ENCODE peak calls at places on chromosomes 4 and X, in six cellular contexts. R is heart left ventricle, E is A549, I is AG10803, P is fibroblast of mammary gland, C is kidney epithelial cell. S is an unnamed sample.

GRCh38 chrX:36961590-36961989 is 46.6 kb upstream of the FAM47C start:
- DNase-seq in R (no peak), E (peak), I (no peak), P (no peak), C (no peak), S (no peak)

GRCh38 chrX:104342065-104342464 is 87.3 kb upstream of the ESX1 start:
- DNase-seq in R (no peak), E (no peak), I (no peak), P (no peak), C (no peak), S (no peak)

GRCh38 chrX:106684207-106684606 is 42.3 kb upstream of the RNF128 start:
- DNase-seq in R (no peak), E (no peak), I (no peak), P (no peak), C (no peak), S (no peak)

GRCh38 chrX:42090395-42090794 is 167.0 kb upstream of the CASK start:
- DNase-seq in R (no peak), E (no peak), I (no peak), P (no peak), C (no peak), S (no peak)

GRCh38 chr4:123649644-123650356 is 253.2 kb downstream of the SPRY1 start:
- DNase-seq in R (peak), E (peak), I (peak), P (peak), C (no peak), S (peak)

GRCh38 chr4:140105436-140105835 is 48.5 kb downstream of the MAML3 start:
- DNase-seq in R (no peak), E (no peak), I (no peak), P (no peak), C (no peak), S (no peak)

GRCh38 chr4:94711635-94712034 is 46.1 kb upstream of the BMPR1B start:
- DNase-seq in R (no peak), E (no peak), I (peak), P (no peak), C (no peak), S (no peak)

GRCh38 chr4:60746172-60746571 is 454.0 kb upstream of the ADGRL3 start:
- DNase-seq in R (no peak), E (no peak), I (no peak), P (no peak), C (no peak), S (no peak)

GRCh38 chr4:84497220-84497834 is 1.8 kb downstream of the NKX6-1 start:
- DNase-seq in R (no peak), E (no peak), I (peak), P (peak), C (no peak), S (no peak)

GRCh38 chrX:123330229-123330942 is 146.3 kb downstream of the GRIA3 start:
- DNase-seq in R (no peak), E (no peak), I (no peak), P (no peak), C (no peak), S (no peak)

GRCh38 chr4:82765134-82765533 is 33.5 kb downstream of the SCD5 start:
- DNase-seq in R (no peak), E (no peak), I (no peak), P (no peak), C (no peak), S (no peak)

GRCh38 chrX:5113128-5113527 is 1115.5 kb downstream of the NLGN4X start:
- DNase-seq in R (no peak), E (peak), I (no peak), P (no peak), C (no peak), S (no peak)

GRCh38 chr4:95432466-95432865 is 116.3 kb downstream of the UNC5C start:
- DNase-seq in R (no peak), E (no peak), I (no peak), P (no peak), C (no peak), S (no peak)

GRCh38 chr4:88939697-88940096 is 117.3 kb downstream of the FAM13A start:
- DNase-seq in R (no peak), E (no peak), I (peak), P (peak), C (no peak), S (no peak)

DNA sequence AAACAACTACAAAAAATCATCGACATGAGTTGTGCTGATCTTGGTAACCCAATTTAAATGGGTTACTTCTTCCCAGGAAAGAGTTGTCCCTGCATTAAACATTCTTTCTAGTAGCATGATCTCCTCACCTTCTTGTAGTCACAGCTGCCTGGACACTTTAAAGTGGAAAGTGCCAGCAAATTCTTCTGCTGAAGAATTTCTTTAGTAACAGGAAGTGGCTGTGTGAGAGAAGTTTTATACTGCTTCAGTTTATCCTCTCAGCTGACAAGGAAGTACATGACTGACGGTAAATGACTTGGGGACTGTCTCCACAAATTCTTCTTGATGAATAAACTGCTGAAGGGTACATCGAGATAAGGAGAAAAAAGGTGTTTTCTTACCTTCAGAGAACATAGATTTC is 18.2 kb upstream of the TNIP3 start:
- DNase-seq in R (no peak), E (no peak), I (peak), P (no peak), C (no peak), S (no peak)
- H3K4me3 ChIP-seq in R (no peak), E (no peak), I (no peak), P (no peak), C (no peak), S (no peak)

DNA sequence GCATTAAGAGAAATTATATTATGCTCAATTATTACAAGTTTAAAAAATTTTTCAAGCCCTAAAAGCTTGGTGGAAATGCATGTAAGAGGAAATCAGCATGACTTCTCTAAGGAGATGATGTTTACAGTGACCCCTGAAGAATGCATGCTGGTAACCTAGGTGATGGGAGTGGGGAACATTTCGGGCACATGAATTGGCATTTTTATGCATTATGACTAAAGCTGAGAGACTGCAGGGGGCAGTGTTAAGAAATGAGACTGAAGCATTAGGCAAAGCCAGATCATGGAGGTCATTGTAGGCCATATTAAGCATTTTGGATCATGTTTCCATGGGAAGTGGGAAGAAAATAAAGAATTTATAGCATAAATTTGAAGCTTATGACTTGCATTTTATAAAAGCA is 421.3 kb downstream of the FAT4 start:
- DNase-seq in R (no peak), E (no peak), I (peak), P (peak), C (no peak), S (no peak)
- TF ChIP-seq CTCF in R (no peak), E (peak), I (peak), P (peak), C (peak), S (peak)

DNA sequence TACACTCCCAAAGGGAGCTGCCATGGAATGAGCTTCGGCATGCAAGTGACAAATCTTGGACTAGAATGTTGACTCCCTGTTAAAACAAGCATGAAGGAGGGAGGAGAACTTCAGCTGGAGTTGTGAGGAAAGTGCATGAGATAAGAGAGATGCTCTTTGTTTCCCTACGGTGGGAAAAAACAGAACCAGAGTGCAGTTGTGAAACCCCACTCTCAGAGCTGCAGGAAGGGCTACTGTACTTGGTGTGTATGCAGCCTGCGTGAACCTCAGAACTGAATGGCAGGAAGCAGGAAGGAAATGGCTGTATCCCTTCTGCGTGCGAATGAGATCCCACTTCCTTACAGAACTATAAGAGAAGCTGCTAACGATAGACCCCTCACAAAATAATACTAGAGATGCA is 57.2 kb downstream of the EGF start:
- DNase-seq in R (no peak), E (no peak), I (no peak), P (no peak), C (no peak), S (no peak)
- H3K4me3 ChIP-seq in R (no peak), E (no peak), I (no peak), P (no peak), C (no peak), S (no peak)

GRCh38 chrX:131792356-131792749 is 230.7 kb upstream of the STK26 start:
- DNase-seq in R (peak), E (peak), I (peak), P (peak), C (peak), S (no peak)
- TF ChIP-seq CTCF in R (no peak), E (peak), I (no peak), P (peak), C (no peak), S (no peak)

DNA sequence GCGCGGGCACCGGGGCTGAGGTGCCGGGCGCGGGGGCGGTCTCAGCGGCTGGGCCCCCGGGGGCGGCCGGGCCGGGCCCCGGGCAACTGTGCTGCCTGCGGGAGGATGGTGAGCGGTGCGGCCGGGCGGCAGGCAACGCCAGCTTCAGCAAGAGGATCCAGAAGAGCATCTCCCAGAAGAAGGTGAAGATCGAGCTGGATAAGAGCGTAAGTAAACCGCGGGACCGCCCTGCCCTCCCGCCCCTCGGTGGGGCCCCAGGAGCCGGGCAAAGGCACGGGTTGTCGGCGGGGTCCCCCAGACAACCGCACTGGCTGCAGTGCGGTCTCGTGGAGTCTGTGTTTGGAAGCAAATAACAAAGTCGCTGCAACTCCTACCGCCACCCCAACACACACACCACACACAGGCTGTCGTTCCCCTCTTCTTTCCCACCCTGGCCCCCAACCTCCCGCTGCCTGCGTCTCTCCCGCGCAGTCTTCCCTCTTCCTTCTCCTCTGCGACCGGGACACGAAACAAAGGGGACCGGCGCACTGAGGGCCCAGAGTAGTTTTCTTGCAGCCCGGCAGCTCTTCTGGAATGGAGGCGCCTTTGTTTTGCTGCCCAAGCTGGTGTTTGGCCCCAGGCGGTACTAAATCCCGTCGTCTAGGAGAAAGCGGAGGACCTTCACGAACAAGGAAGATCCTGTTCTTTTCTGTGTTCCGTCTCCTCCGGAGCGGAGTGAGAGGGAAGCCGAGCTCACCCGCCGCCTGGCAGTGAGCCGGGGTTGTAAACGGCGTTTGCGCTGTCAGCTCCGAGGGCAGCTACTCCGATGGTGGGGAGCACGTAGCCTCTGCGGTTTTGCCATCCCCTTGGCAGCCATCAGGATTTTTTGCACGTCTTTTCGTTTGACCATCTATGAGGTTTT is 788 bp downstream of the SAP30 start:
- DNase-seq in R (peak), E (peak), I (peak), P (peak), C (no peak), S (no peak)
- H3K4me3 ChIP-seq in R (peak), E (peak), I (peak), P (peak), C (peak), S (peak)

GRCh38 chrX:132501606-132502005 is 12.8 kb upstream of the MBNL3 start:
- DNase-seq in R (no peak), E (no peak), I (peak), P (peak), C (no peak), S (no peak)

GRCh38 chrX:132508834-132509233 is 20.0 kb upstream of the MBNL3 start:
- DNase-seq in R (no peak), E (no peak), I (no peak), P (no peak), C (no peak), S (no peak)

GRCh38 chrX:132504417-132504816 is 15.6 kb upstream of the MBNL3 start:
- DNase-seq in R (no peak), E (no peak), I (no peak), P (no peak), C (no peak), S (no peak)

GRCh38 chrX:132505116-132505515 is 16.3 kb upstream of the MBNL3 start:
- DNase-seq in R (no peak), E (no peak), I (peak), P (peak), C (no peak), S (no peak)
- TF ChIP-seq CTCF in R (no peak), E (no peak), I (no peak), P (no peak), C (no peak), S (peak)

S was measured in epithelial cell of proximal tubule.